ENCODE peak calls at places on chromosomes 7 and 10, in four cellular contexts. L is HepG2, D is A549, W is K562. M is an unnamed sample.
A peak's percentile ranks its signal among the peaks of the same experiment; 100 is the strongest.

GRCh38 chr7:128974241-128974934 is 36.7 kb downstream of the IRF5 start:
- DNase-seq in W (no peak), L (no peak), D (no peak), M (no peak)

GRCh38 chr10:122462533-122463465 is 1.4 kb downstream of the HTRA1 start:
- DNase-seq in W (no peak), D (no peak), L (no peak), M (no peak)

GRCh38 chr10:71075759-71076472 is 136.5 kb upstream of the UNC5B start:
- DNase-seq in L (no peak), D (no peak), W (no peak), M (peak; percentile 9)

GRCh38 chr7:44279731-44280505 is 45.5 kb downstream of the CAMK2B start:
- DNase-seq in W (peak; percentile 40), D (no peak), L (no peak), M (peak; percentile 3)

GRCh38 chr10:8365935-8366911 is 311.7 kb downstream of the GATA3 start:
- DNase-seq in W (no peak), D (peak; percentile 80), L (peak; percentile 42), M (no peak)

GRCh38 chr10:110893559-110894179 is 21.9 kb downstream of the PDCD4 start:
- DNase-seq in L (peak; percentile 34), W (no peak), D (peak; percentile 48), M (no peak)

GRCh38 chr10:103693070-103693811 is 162.1 kb downstream of the SH3PXD2A start:
- DNase-seq in D (peak; percentile 40), W (peak; percentile 76), L (no peak), M (peak; percentile 43)

GRCh38 chr10:84302223-84302622 is 26.2 kb upstream of the CCSER2 start:
- DNase-seq in L (no peak), W (no peak), D (no peak), M (no peak)

GRCh38 chr10:21488246-21488953 is 37.1 kb downstream of the SKIDA1 start:
- DNase-seq in W (no peak), L (no peak), D (no peak), M (no peak)

GRCh38 chr7:20282960-20283359 is 47.7 kb upstream of the ITGB8 start:
- DNase-seq in W (no peak), L (no peak), D (no peak), M (no peak)

GRCh38 chr7:150340024-150340749 is 1.2 kb downstream of the RARRES2 start:
- DNase-seq in D (no peak), L (peak; percentile 56), W (peak; percentile 59), M (peak; percentile 48)

GRCh38 chr10:29691564-29692064 is 56.8 kb upstream of the SVIL start:
- DNase-seq in W (no peak), L (no peak), D (no peak), M (no peak)
- TF ChIP-seq HMGXB4 in W (no peak), L (no peak), D (no peak), M (no peak)

DNA sequence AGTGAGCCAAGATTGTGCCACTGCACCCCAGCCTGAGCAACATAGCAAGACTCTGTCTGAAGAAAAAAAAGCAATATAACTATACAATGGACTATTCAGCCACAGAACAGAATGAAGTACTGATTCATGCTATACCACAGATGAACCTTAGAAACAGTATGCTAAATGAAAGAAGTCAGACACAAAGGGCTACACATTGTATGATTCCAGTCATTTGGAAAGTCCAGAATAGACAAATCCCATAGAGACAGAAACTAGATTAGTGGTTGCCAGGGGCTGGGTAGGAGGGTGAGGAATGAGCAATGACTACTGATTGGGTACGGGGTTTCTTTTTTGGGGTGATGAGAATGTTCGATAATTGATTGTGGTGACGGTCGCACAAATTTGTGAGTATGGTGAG is 9.6 kb upstream of the CFAP70 start:
- DNase-seq in W (no peak), D (no peak), L (no peak), M (no peak)
- TF ChIP-seq HMGXB4 in W (no peak), D (no peak), L (no peak), M (no peak)

GRCh38 chr10:24495666-24496065 is 228.0 kb downstream of the ARHGAP21 start:
- DNase-seq in L (no peak), W (no peak), D (no peak), M (no peak)

GRCh38 chr10:24493168-24493567 is 230.5 kb downstream of the ARHGAP21 start:
- DNase-seq in W (no peak), L (no peak), D (no peak), M (no peak)

GRCh38 chr10:24494777-24495176 is 228.9 kb downstream of the ARHGAP21 start:
- DNase-seq in L (no peak), D (no peak), W (no peak), M (peak; percentile 36)

GRCh38 chr10:24496066-24496465 is 227.6 kb downstream of the ARHGAP21 start:
- DNase-seq in D (no peak), L (no peak), W (no peak), M (no peak)

GRCh38 chr10:24494236-24494635 is 229.5 kb downstream of the ARHGAP21 start:
- DNase-seq in W (no peak), L (no peak), D (no peak), M (no peak)
- TF ChIP-seq HMGXB4 in W (no peak), L (no peak), D (no peak), M (no peak)

DNA sequence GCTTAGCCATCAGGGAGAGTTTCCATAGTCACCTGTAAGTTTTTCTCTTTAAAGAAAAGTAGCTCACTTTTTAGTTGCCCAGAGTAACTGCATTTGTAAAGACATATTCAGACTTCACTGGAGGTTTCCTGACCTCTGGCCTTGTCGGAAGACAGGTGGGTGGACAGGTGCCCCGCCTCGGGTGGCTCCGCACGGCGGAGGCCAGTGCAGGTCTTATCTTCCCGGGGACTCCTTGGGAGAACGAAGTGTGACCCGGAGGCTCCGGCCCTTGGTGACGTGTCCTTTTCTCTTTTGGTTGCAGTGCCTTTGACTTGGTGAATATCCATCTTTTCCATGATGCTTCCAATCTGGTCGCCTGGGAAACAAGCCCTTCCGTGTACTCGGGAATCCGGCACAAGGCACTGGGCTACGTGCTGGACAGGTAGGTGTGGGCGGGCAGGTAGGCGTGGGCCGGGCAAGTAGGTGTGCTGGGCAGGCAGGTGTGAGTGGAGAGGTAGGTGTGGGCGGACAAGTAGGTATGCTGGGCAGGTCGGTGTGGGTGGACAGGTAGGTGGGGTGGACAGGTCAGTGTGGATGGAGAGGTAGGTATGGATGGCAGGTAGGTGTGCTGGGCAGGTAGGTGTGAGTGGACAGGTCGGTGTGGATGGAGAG is 75.8 kb downstream of the NKX6-2 start:
- DNase-seq in D (no peak), W (no peak), L (no peak), M (no peak)
- TF ChIP-seq HMGXB4 in D (no peak), W (no peak), L (no peak), M (no peak)

GRCh38 chr7:2030475-2031456 is 202.0 kb downstream of the MAD1L1 start:
- DNase-seq in D (no peak), L (no peak), W (no peak), M (peak; percentile 10)
- TF ChIP-seq HMGXB4 in D (no peak), L (no peak), W (no peak), M (no peak)

GRCh38 chr7:4742051-4742573 is 33.3 kb upstream of the AP5Z1 start:
- DNase-seq in W (no peak), D (no peak), L (peak; percentile 91), M (no peak)

GRCh38 chr7:4738711-4739527 is 36.5 kb upstream of the AP5Z1 start:
- DNase-seq in D (peak; percentile 91), W (peak; percentile 92), L (peak; percentile 77), M (no peak)

GRCh38 chr7:4740796-4741195 is 34.6 kb upstream of the AP5Z1 start:
- DNase-seq in D (no peak), W (no peak), L (no peak), M (no peak)

GRCh38 chr7:4737300-4737699 is 38.1 kb upstream of the AP5Z1 start:
- DNase-seq in W (no peak), D (no peak), L (no peak), M (no peak)

DNA sequence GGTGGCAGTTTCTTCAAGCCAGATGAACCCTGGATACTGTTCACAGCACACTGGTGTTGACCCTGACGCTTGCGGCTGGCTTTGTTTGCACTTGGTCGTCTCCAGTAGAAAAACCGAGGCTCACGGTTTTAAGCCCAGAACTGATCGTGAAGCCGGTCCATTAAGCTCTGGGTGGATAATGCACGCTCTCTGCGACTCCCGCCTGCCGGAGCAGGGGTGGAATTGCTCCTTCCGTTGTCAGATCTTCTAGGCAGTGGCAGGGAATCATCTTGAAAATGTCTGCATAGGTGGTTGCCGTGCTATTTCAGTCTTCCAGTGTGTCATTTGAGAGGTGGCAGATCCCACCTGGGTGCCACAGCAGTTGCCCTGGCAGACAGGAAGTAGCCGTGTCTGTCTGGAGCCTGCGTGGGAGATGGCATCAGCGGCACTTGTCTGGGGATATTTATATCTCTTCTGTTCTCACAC is 35.9 kb upstream of the AP5Z1 start:
- DNase-seq in L (peak; percentile 84), D (peak; percentile 80), W (peak; percentile 58), M (no peak)
- TF ChIP-seq HMGXB4 in L (no peak), D (no peak), W (no peak), M (no peak)

DNA sequence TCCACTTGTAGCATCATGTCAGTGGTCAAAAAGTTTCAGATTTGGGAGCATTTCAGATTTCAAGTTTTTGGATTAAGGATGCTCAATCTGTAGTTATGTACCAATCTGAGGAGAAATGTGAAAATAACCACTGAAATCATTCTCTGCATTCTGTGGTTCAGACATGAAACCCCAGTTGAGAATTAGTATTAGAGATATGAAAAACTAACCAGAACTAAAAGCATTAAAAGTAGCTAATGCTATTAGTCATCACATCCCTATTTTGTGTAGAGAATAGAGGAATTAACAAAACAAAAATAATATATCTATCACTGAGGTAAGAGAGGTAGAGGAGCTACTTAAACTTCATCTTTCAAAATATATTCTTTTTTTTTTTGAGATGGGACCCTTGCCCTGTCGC is 28.0 kb downstream of the MICU1 start:
- DNase-seq in W (no peak), L (no peak), D (no peak), M (no peak)
- TF ChIP-seq HMGXB4 in W (no peak), L (no peak), D (no peak), M (no peak)

GRCh38 chr7:111730476-111731300 is 168.4 kb upstream of the IMMP2L start:
- DNase-seq in W (peak; percentile 65), L (peak; percentile 24), D (peak; percentile 20), M (no peak)

GRCh38 chr7:111732923-111733322 is 170.6 kb upstream of the IMMP2L start:
- DNase-seq in L (no peak), W (no peak), D (no peak), M (no peak)

GRCh38 chr7:111736475-111736874 is 174.2 kb upstream of the IMMP2L start:
- DNase-seq in L (no peak), D (no peak), W (no peak), M (no peak)

GRCh38 chr7:111735661-111736323 is 173.5 kb upstream of the IMMP2L start:
- DNase-seq in L (peak; percentile 64), W (peak; percentile 89), D (peak; percentile 62), M (peak; percentile 56)

DNA sequence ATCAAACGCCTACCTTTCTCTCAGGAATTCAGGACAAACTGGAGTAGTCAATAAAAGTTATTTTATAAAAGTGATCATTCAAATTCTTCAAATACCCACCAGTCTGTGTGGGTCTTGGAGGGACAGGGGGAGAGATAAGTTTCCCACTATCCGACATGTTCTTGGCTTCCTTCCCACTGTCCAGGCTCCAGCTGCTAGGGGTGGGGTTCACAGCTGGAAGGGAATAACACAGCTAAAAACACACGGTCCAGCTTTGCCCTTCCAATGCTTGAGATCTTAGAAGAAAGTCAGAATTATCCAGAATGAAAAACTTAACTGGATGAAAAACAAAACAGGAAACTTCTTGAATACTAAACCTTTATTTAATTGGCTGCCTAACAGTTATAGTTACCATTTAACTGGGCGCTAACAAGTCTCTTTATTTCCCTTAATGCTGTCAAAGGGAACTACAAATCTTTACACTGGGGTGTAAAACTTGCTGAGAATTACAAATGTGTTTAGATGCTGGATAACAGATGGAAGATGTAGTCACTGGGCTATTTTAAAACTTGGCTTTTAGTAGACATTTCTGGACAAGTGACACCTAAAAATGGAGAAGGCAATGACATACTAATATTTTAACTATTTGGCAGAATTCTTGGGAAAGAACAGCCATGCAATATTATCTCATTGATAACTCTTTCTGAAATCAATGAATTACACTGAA is 172.8 kb upstream of the IMMP2L start:
- DNase-seq in L (no peak), D (no peak), W (no peak), M (no peak)
- TF ChIP-seq HMGXB4 in L (no peak), D (no peak), W (no peak), M (no peak)

GRCh38 chr10:117663750-117664149 is 121.2 kb downstream of the EMX2 start:
- DNase-seq in L (peak; percentile 6), W (no peak), D (peak; percentile 23), M (no peak)
- TF ChIP-seq HMGXB4 in L (no peak), W (no peak), D (no peak), M (no peak)